ENCODE peak calls at places on chromosomes 1 and 21, in four cellular contexts. P is EL; O is activated CD8-positive, alpha-beta memory T cell treated with anti-CD3 and anti-CD28 coated beads, Interleukin-2, amount 50 U/mL, for 48 hours; L is mesenteric fat pad. Y is an unnamed sample.

GRCh38 chr1:8077120-8077573 is 51.0 kb upstream of the ERRFI1 start:
- DNase-seq in L (no peak), P (peak), O (no peak), Y (peak)

GRCh38 chr21:42414928-42415769 is 11.4 kb downstream of the UBASH3A start:
- DNase-seq in O (peak), P (peak), L (peak), Y (no peak)

GRCh38 chr1:43621386-43621785 is 28.6 kb upstream of the KDM4A start:
- DNase-seq in O (no peak), L (no peak), P (no peak), Y (no peak)

GRCh38 chr21:44294391-44295162 is 5.3 kb upstream of the PFKL start:
- DNase-seq in P (peak), L (no peak), O (no peak), Y (no peak)

GRCh38 chr1:81437213-81437612 is 363.5 kb upstream of the ADGRL2 start:
- DNase-seq in P (no peak), L (no peak), O (no peak), Y (no peak)

GRCh38 chr1:47436979-47437517 is 796 bp upstream of the FOXD2 start:
- DNase-seq in P (peak), O (peak), L (no peak), Y (no peak)

GRCh38 chr1:24926596-24927249 is 3.4 kb downstream of the RUNX3 start:
- DNase-seq in P (peak), L (no peak), O (no peak), Y (no peak)

GRCh38 chr21:17783003-17783402 is 36.2 kb downstream of the C21orf91 start:
- DNase-seq in O (no peak), L (no peak), P (no peak), Y (no peak)

GRCh38 chr1:230176871-230177411 is 109.9 kb downstream of the GALNT2 start:
- DNase-seq in O (no peak), L (no peak), P (no peak), Y (peak)

GRCh38 chr1:158037876-158038359 is 44.5 kb downstream of the KIRREL1 start:
- DNase-seq in P (peak), O (no peak), L (no peak), Y (no peak)

Y was measured in coronary artery.